ENCODE peak calls at places on chromosomes 13 and 19, in four cellular contexts. Y is breast epithelium, H is uterus, W is hepatocyte. K is an unnamed sample.
A peak's percentile ranks its signal among the peaks of the same experiment; 100 is the strongest.

GRCh38 chr13:70893832-70894231 is 785.6 kb upstream of the KLHL1 start:
- DNase-seq in Y (no peak), W (no peak), H (no peak), K (no peak)

GRCh38 chr13:74003374-74003773 is 130.8 kb downstream of the KLF12 start:
- DNase-seq in H (no peak), W (no peak), Y (no peak), K (no peak)

GRCh38 chr19:31419871-31420430 is 70.7 kb upstream of the TSHZ3 start:
- DNase-seq in W (no peak), Y (no peak), H (no peak), K (no peak)

GRCh38 chr13:111365149-111366005 is 44.9 kb downstream of the TEX29 start:
- DNase-seq in Y (no peak), W (no peak), H (no peak), K (no peak)

GRCh38 chr13:44629465-44630183 is 53.5 kb upstream of the TSC22D1 start:
- DNase-seq in Y (no peak), H (no peak), W (no peak), K (no peak)

GRCh38 chr19:45428385-45429231 is 4.9 kb upstream of the ERCC1 start:
- DNase-seq in Y (no peak), H (peak; percentile 70), W (peak; percentile 81), K (peak; percentile 68)

GRCh38 chr13:38905081-38905480 is 85.5 kb downstream of the STOML3 start:
- DNase-seq in Y (no peak), W (no peak), H (no peak), K (no peak)

GRCh38 chr13:99220199-99220931 is 19.7 kb downstream of the UBAC2 start:
- DNase-seq in Y (no peak), H (no peak), W (no peak), K (no peak)

GRCh38 chr13:39823063-39823713 is 167.7 kb downstream of the COG6 start:
- DNase-seq in W (no peak), H (no peak), Y (no peak), K (no peak)

GRCh38 chr13:66312312-66313087 is 917.6 kb downstream of the PCDH9 start:
- DNase-seq in H (no peak), W (peak; percentile 16), Y (no peak), K (peak; percentile 30)

GRCh38 chr13:112724788-112725345 is 35.0 kb downstream of the ATP11A start:
- DNase-seq in Y (no peak), H (no peak), W (no peak), K (no peak)

DNA sequence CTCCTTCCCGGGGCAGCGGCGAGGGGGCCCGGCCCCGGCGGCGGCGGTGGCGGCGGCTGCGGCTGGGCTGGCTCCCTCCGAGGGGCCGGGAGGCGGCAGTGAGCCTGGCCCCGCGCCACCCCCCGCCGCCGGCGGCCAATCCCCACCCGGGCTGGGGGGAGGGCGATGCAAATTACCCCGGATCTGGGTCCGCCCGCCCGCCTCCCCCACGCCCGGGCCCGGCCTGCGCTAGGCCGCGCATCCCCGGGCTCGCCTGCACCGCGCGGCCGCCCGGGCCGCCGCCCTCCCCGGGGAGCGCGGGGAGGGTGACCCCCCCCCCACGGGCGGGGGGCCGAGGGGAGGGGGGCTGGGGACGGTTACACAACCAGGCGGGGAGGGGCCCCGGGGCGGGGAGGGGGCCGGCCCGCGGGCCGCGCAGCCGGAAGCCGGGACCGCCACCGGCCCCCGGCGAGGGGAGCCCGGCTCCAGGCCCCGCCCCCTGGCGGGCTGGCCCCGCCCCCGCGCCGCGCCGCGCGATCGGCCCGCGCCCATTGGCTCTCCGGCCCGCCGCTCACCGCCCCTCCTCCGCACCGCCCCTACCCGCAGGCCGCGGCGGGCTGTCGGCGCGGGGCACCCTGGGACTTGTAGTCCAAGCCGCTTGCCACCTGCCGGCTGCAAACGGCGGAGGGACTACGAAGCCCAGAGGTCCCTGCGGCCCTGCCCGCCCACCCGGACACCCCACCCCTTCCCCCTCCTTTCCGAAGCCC is 1.1 kb downstream of the ZBTB7A start:
- DNase-seq in H (peak; percentile 97), W (peak; percentile 99), Y (peak; percentile 97), K (peak; percentile 97)
- H3K4me3 ChIP-seq in H (peak overlapping the region; percentile 98), W (peak overlapping the region; percentile 7), Y (peak overlapping the region; percentile 98), K (peak overlapping the region; percentile 91)

GRCh38 chr13:46374710-46375109 is 12.3 kb downstream of the RUBCNL start:
- DNase-seq in Y (no peak), W (no peak), H (no peak), K (no peak)
- H3K4me1 ChIP-seq in Y (no peaks in the 10 kb centered on the region), W (peaks cover 12% of the 10 kb centered on the region), H (no peaks in the 10 kb centered on the region), K (peaks cover 13% of the 10 kb centered on the region)

DNA sequence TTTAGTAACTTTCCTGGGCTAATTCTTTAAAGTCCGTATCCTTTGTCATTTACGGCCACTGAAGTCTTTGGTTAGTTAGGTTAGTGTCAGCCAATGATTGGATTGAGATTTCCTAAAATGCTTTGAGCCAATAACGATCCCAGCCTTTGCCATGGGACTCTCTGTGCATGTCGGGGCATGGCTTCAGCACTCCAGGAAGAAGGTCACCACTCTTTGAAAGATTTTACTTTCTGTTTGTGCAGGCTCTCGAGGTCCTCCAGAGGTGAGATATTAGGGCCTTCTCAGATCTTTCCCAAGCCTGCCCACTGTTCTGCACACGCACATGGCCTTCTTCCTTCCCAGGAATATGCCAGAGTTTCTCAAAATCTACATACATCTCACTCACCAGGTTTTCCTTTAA is 153.7 kb upstream of the ARGLU1 start:
- DNase-seq in H (no peak), Y (no peak), W (no peak), K (no peak)
- H3K4me3 ChIP-seq in H (no peak overlapping the region), Y (no peak overlapping the region), W (no peak overlapping the region), K (no peak overlapping the region)

GRCh38 chr19:2245273-2245672 is 3.9 kb upstream of the AMH start:
- DNase-seq in H (no peak), Y (no peak), W (no peak), K (no peak)

GRCh38 chr19:2243274-2244121 is 5.6 kb upstream of the AMH start:
- DNase-seq in H (no peak), W (peak; percentile 77), Y (no peak), K (no peak)

GRCh38 chr19:2242811-2243210 is 6.2 kb downstream of the SF3A2 start:
- DNase-seq in W (no peak), H (no peak), Y (no peak), K (no peak)

GRCh38 chr19:2244486-2244885 is 4.6 kb upstream of the AMH start:
- DNase-seq in H (no peak), Y (no peak), W (no peak), K (no peak)

DNA sequence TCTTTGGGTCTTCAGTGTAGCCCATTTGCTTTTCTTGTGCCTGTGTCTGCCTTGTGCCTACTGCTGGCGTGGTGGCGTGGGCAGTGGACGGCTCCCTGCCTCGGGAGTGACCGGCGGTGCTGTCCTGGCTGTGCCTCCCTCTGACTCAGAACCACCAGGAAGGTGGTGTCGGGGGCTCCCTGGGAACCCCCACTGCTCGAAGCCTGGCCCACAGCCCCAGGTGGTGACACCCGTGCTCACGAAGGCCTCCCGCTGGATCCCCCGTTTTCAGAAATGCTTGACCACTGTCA is 5.1 kb upstream of the AMH start:
- DNase-seq in W (no peak), H (no peak), Y (no peak), K (no peak)
- H3K4me1 ChIP-seq in W (peaks cover 46% of the 10 kb centered on the region), H (peaks cover 18% of the 10 kb centered on the region), Y (peaks cover 21% of the 10 kb centered on the region), K (peaks cover 23% of the 10 kb centered on the region)

DNA sequence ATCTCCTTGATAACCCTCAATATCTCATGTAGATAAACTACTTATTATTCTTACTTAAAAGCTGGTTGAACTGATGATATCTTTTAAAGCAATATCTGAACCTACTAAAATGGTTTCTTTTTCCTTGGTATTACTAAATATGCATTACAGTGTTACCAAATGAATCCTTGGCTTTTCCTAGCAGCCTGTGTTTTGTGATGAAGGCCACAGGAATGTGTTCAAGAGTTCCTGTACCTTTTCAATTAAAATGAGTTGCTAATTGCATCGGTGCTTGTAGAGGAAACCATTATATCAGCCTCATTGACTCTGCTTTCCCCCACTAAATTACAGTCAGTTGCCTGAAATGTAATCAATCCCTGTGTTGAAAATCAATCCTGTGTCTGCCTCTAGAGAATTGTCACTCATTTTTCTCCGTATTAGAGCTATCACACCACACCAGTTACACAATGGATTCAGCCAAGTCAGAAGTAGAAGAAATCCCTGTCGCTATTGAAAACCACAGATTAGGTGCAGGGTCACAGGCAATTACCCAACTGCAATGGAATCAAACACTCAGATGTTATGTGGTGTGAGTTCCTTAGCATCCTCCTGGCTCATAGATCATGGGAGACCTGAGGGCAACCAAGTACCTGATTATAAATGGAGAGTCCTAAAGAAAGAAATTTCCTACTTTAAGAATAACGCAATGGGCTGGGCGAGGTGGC is 13.3 kb downstream of the FAM216B start:
- DNase-seq in Y (no peak), W (no peak), H (no peak), K (no peak)
- H3K4me3 ChIP-seq in Y (no peak overlapping the region), W (no peak overlapping the region), H (no peak overlapping the region), K (no peak overlapping the region)

GRCh38 chr19:10874019-10874418 is 2.7 kb downstream of the CARM1 start:
- DNase-seq in W (no peak), H (no peak), Y (no peak), K (no peak)

GRCh38 chr19:10871711-10872550 is 578 bp downstream of the CARM1 start:
- DNase-seq in W (peak; percentile 70), Y (peak; percentile 54), H (peak; percentile 66), K (peak; percentile 45)

GRCh38 chr19:10872551-10873107 is 1.3 kb downstream of the CARM1 start:
- DNase-seq in H (no peak), W (no peak), Y (no peak), K (no peak)

GRCh38 chr19:10878253-10878652 is 6.9 kb downstream of the CARM1 start:
- DNase-seq in H (no peak), Y (no peak), W (no peak), K (no peak)

DNA sequence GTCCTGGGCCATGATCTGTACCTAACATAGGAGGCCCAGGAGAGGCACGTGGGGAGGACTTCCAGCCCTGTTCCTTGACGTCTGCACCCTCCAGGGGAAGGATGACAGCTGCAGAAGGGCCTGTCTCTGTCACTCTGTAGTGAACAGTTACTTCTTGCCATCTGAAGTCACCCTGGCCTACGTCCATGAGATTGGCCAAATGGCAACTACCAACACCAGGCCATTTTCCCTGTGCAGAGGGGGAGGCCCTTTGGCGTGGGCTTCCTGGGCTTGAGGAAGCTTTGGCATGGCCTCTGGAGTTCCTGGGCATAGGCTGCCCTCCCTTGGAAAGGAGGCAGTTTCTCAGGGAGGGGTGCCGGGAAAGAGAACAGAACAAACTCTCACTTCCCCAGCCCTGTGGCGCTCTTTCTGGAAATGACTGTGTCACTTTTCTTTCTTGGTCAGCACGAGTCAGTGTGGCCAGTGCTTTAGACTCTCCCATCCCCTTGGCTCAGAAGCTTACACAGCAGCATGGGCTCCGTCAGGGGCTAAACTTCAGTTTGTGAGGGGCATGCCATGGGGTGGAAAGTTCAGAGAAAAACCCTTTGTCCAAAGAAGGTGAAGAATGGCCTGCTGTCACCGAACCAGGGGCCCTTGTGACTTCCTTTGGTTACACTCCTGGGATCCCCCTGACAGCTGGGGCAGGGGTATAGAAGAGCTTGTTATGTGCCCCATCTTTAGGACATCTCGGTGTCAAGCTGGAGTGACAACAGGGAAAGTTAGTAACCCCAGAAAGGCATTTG is 5.3 kb downstream of the CARM1 start:
- DNase-seq in H (no peak), Y (no peak), W (no peak), K (no peak)
- H3K4me1 ChIP-seq in H (peaks cover 12% of the 10 kb centered on the region), Y (no peaks in the 10 kb centered on the region), W (peaks cover 23% of the 10 kb centered on the region), K (peaks cover 28% of the 10 kb centered on the region)

DNA sequence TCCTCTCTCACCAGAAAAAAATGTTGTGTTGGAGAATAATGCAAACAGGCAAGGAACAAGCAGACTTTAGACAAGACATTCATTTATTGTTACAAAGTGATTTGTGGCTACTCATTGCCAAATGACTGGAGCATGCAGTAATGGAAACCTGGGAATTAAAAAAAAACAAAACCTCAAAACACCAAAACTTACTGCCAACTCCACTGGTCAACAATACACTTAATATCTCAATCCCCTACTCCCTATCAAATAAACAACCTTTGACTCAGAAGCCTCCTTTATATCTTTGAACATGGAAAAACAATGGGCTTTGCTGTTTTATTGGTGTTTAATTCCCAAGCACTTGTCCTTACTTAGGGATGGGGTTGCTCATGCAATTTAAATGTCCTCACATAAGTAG is 112.8 kb downstream of the POSTN start:
- DNase-seq in Y (no peak), H (no peak), W (no peak), K (no peak)
- H3K4me3 ChIP-seq in Y (no peak overlapping the region), H (no peak overlapping the region), W (no peak overlapping the region), K (no peak overlapping the region)